ENCODE peak calls at places on chromosome 17, in eight cellular contexts. E, C, L, B, K, O, Q and U are unnamed samples.

GRCh38 chr17:4708436-4708835 is 2.0 kb upstream of the ARRB2 start:
- DNase-seq in Q (no peak), E (peak), B (peak), K (peak), C (no peak), L (no peak), O (no peak), U (no peak)

GRCh38 chr17:13746379-13746778 is 144.7 kb upstream of the HS3ST3A1 start:
- DNase-seq in E (no peak), Q (peak), O (no peak), L (no peak), C (no peak), B (no peak), K (no peak), U (no peak)

GRCh38 chr17:10772425-10773380 is 31.2 kb downstream of the TMEM238L start:
- DNase-seq in Q (no peak), C (no peak), E (no peak), K (no peak), O (peak), B (no peak), L (no peak), U (peak)

GRCh38 chr17:412211-413015 is 59.8 kb upstream of the RPH3AL start:
- DNase-seq in C (peak), K (peak), E (peak), B (peak), O (peak), Q (no peak), L (no peak), U (peak)

GRCh38 chr17:17749025-17749772 is 67.9 kb downstream of the RAI1 start:
- DNase-seq in Q (peak), C (no peak), B (no peak), O (no peak), K (no peak), E (peak), L (no peak), U (no peak)

GRCh38 chr17:80192268-80192667 is 22.4 kb downstream of the CARD14 start:
- DNase-seq in B (no peak), K (no peak), C (no peak), E (no peak), O (no peak), Q (no peak), L (no peak), U (no peak)

GRCh38 chr17:16391451-16391850 is 10.6 kb downstream of the UBB start:
- DNase-seq in K (no peak), L (no peak), C (no peak), B (no peak), O (no peak), Q (no peak), E (no peak), U (no peak)

GRCh38 chr17:66549312-66549705 is 246.9 kb downstream of the PRKCA start:
- DNase-seq in K (peak), L (no peak), B (no peak), E (no peak), O (no peak), Q (no peak), C (no peak), U (no peak)

GRCh38 chr17:36942631-36943125 is 5.4 kb downstream of the LHX1 start:
- DNase-seq in O (no peak), L (no peak), Q (no peak), E (no peak), K (no peak), B (no peak), C (no peak), U (no peak)

GRCh38 chr17:311119-311848 is 41.3 kb downstream of the RPH3AL start:
- DNase-seq in C (no peak), O (no peak), B (no peak), E (no peak), Q (peak), L (no peak), K (no peak), U (peak)

GRCh38 chr17:50425682-50426471 is at the start of gene ACSF2:
- DNase-seq in E (peak), Q (peak), L (peak), O (peak), B (peak), K (peak), C (peak), U (peak)

GRCh38 chr17:74241847-74242246 is 28.5 kb downstream of the TTYH2 start:
- DNase-seq in K (no peak), O (no peak), C (no peak), L (no peak), Q (no peak), E (no peak), B (no peak), U (no peak)